ENCODE peak calls at places on chromosomes 4 and X, in five cellular contexts. One of them, this sample, is unnamed.

GRCh38 chr4:113758361-113758760 is 3.2 kb downstream of the CAMK2D start:
- DNase-seq in caudate nucleus: no peak
- DNase-seq in astrocyte of the spinal cord: peak
- DNase-seq in activated gamma-delta T cell treated with anti-CD3 and anti-CD28 coated beads, Interleukin-2, amount 50 U/mL, for 16 hours: no peak
- DNase-seq in adipocyte: peak
- DNase-seq in this sample: no peak

GRCh38 chr4:164648151-164648848 is 105.6 kb upstream of the SMIM31 start:
- DNase-seq in astrocyte of the spinal cord: peak
- DNase-seq in activated gamma-delta T cell treated with anti-CD3 and anti-CD28 coated beads, Interleukin-2, amount 50 U/mL, for 16 hours: no peak
- DNase-seq in caudate nucleus: no peak
- DNase-seq in adipocyte: no peak
- DNase-seq in this sample: no peak

GRCh38 chr4:16055937-16056336 is 27.9 kb downstream of the PROM1 start:
- DNase-seq in caudate nucleus: no peak
- DNase-seq in astrocyte of the spinal cord: no peak
- DNase-seq in adipocyte: peak
- DNase-seq in activated gamma-delta T cell treated with anti-CD3 and anti-CD28 coated beads, Interleukin-2, amount 50 U/mL, for 16 hours: no peak
- DNase-seq in this sample: no peak

GRCh38 chr4:14196141-14196540 is 568.6 kb upstream of the BOD1L1 start:
- DNase-seq in caudate nucleus: no peak
- DNase-seq in adipocyte: peak
- DNase-seq in astrocyte of the spinal cord: peak
- DNase-seq in activated gamma-delta T cell treated with anti-CD3 and anti-CD28 coated beads, Interleukin-2, amount 50 U/mL, for 16 hours: no peak
- DNase-seq in this sample: peak

GRCh38 chrX:119647552-119648420 is 41.6 kb upstream of the NKRF start:
- DNase-seq in adipocyte: no peak
- DNase-seq in caudate nucleus: no peak
- DNase-seq in astrocyte of the spinal cord: no peak
- DNase-seq in activated gamma-delta T cell treated with anti-CD3 and anti-CD28 coated beads, Interleukin-2, amount 50 U/mL, for 16 hours: peak
- DNase-seq in this sample: no peak

GRCh38 chr4:6416518-6417286 is 55.7 kb downstream of the PPP2R2C start:
- DNase-seq in activated gamma-delta T cell treated with anti-CD3 and anti-CD28 coated beads, Interleukin-2, amount 50 U/mL, for 16 hours: no peak
- DNase-seq in astrocyte of the spinal cord: no peak
- DNase-seq in caudate nucleus: peak
- DNase-seq in adipocyte: no peak
- DNase-seq in this sample: no peak

GRCh38 chrX:15349046-15349445 is 13.7 kb upstream of the PIGA start:
- DNase-seq in caudate nucleus: no peak
- DNase-seq in activated gamma-delta T cell treated with anti-CD3 and anti-CD28 coated beads, Interleukin-2, amount 50 U/mL, for 16 hours: no peak
- DNase-seq in adipocyte: peak
- DNase-seq in astrocyte of the spinal cord: peak
- DNase-seq in this sample: peak

GRCh38 chr4:3112979-3113469 is 38.5 kb downstream of the HTT start:
- DNase-seq in astrocyte of the spinal cord: peak
- DNase-seq in activated gamma-delta T cell treated with anti-CD3 and anti-CD28 coated beads, Interleukin-2, amount 50 U/mL, for 16 hours: no peak
- DNase-seq in adipocyte: no peak
- DNase-seq in caudate nucleus: no peak
- DNase-seq in this sample: no peak

GRCh38 chr4:83644677-83645639 is 109.0 kb downstream of the GPAT3 start:
- DNase-seq in activated gamma-delta T cell treated with anti-CD3 and anti-CD28 coated beads, Interleukin-2, amount 50 U/mL, for 16 hours: peak
- DNase-seq in astrocyte of the spinal cord: peak
- DNase-seq in caudate nucleus: no peak
- DNase-seq in adipocyte: peak
- DNase-seq in this sample: peak

This sample was measured in Calu3.